ENCODE peak calls at places on chromosomes 4 and X, in four cellular contexts. Z, O, V and P are unnamed samples.

GRCh38 chrX:115018944-115019343 is 1.5 kb upstream of the IL13RA2 start:
- DNase-seq in V (no peak), O (no peak), Z (peak; percentile 10), P (no peak)

GRCh38 chrX:40105791-40106676 is 8.3 kb upstream of the BCOR start:
- DNase-seq in V (peak; percentile 66), Z (no peak), O (no peak), P (peak; percentile 28)

GRCh38 chr4:7890635-7891393 is 48.8 kb downstream of the AFAP1 start:
- DNase-seq in O (no peak), Z (peak; percentile 82), V (no peak), P (peak; percentile 72)

GRCh38 chr4:25310066-25310824 is 2.3 kb upstream of the ZCCHC4 start:
- DNase-seq in O (peak; percentile 60), V (no peak), Z (no peak), P (no peak)

GRCh38 chr4:174198396-174199179 is 84.9 kb downstream of the FBXO8 start:
- DNase-seq in O (no peak), Z (peak; percentile 90), V (no peak), P (no peak)

GRCh38 chr4:38154681-38155588 is 194.7 kb downstream of the PTTG2 start:
- DNase-seq in O (peak; percentile 64), V (no peak), Z (no peak), P (no peak)

GRCh38 chr4:74279716-74280115 is 28.6 kb upstream of the EPGN start:
- DNase-seq in Z (no peak), V (no peak), O (no peak), P (no peak)

GRCh38 chr4:12956026-12956425 is 528.1 kb downstream of the RAB28 start:
- DNase-seq in O (no peak), Z (no peak), V (no peak), P (no peak)

GRCh38 chrX:107861056-107861455 is 35.4 kb downstream of the MID2 start:
- DNase-seq in Z (peak; percentile 47), O (no peak), V (no peak), P (no peak)

GRCh38 chrX:72020788-72021187 is 110.1 kb downstream of the NHSL2 start:
- DNase-seq in O (no peak), Z (no peak), V (no peak), P (no peak)

GRCh38 chr4:38157592-38157991 is 197.4 kb downstream of the PTTG2 start:
- DNase-seq in V (no peak), Z (no peak), O (no peak), P (peak; percentile 69)

GRCh38 chrX:115372026-115372610 is 82.6 kb downstream of the LUZP4 start:
- DNase-seq in O (no peak), Z (peak; percentile 71), V (no peak), P (peak; percentile 60)

GRCh38 chr4:77699731-77700210 is 94.2 kb downstream of the CXCL13 start:
- DNase-seq in V (no peak), O (no peak), Z (peak; percentile 83), P (peak; percentile 52)

GRCh38 chr4:2792396-2792710 is 532 bp upstream of the SH3BP2 start:
- DNase-seq in Z (no peak), V (no peak), O (no peak), P (no peak)

GRCh38 chrX:88244066-88244465 is 503.0 kb upstream of the CPXCR1 start:
- DNase-seq in V (no peak), Z (no peak), O (no peak), P (no peak)

GRCh38 chrX:108447303-108447702 is 7.7 kb downstream of the COL4A5 start:
- DNase-seq in O (no peak), Z (peak; percentile 2), V (no peak), P (peak; percentile 29)

GRCh38 chr4:39044947-39045734 is 12.9 kb upstream of the TMEM156 start:
- DNase-seq in Z (peak; percentile 37), V (no peak), O (peak; percentile 51), P (peak; percentile 4)

GRCh38 chr4:110200673-110201072 is 2.3 kb upstream of the ELOVL6 start:
- DNase-seq in O (no peak), V (no peak), Z (no peak), P (no peak)